ENCODE peak calls at places on chromosomes 7 and 10, in eight cellular contexts. N is heart left ventricle, G is neuronal stem cell, B is Peyer's patch, H is uterus, V is heart right ventricle, R is adrenal gland, O is aorta. P is an unnamed sample.

GRCh38 chr7:47539398-47540052 is 42.4 kb downstream of the TNS3 start:
- DNase-seq in N (no peak), G (no peak), B (peak; percentile 36), H (no peak), V (no peak), R (peak; percentile 84), O (peak; percentile 49), P (no peak)

GRCh38 chr7:1940402-1940786 is 270.3 kb downstream of the ELFN1 start:
- DNase-seq in N (peak; percentile 56), G (no peak), B (peak; percentile 61), H (no peak), V (peak; percentile 51), R (peak; percentile 61), O (peak; percentile 79), P (peak; percentile 73)

GRCh38 chr7:157890921-157891401 is 554.2 kb downstream of the DNAJB6 start:
- DNase-seq in N (no peak), G (no peak), B (no peak), H (no peak), V (no peak), R (no peak), O (peak; percentile 53), P (no peak)

GRCh38 chr10:127081946-127082345 is 114.4 kb downstream of the INSYN2A start:
- DNase-seq in N (no peak), G (no peak), B (no peak), H (no peak), V (no peak), R (peak; percentile 4), O (no peak), P (no peak)

GRCh38 chr10:114767589-114768393 is 53.8 kb upstream of the FHIP2A start:
- DNase-seq in N (peak; percentile 54), G (no peak), B (peak; percentile 80), H (peak; percentile 43), V (no peak), R (peak; percentile 20), O (no peak), P (no peak)

GRCh38 chr7:152553671-152554317 is 118.0 kb upstream of the KMT2C start:
- DNase-seq in N (no peak), G (no peak), B (no peak), H (no peak), V (no peak), R (no peak), O (peak; percentile 23), P (no peak)

GRCh38 chr7:106536079-106536478 is 124.9 kb downstream of the CCDC71L start:
- DNase-seq in N (no peak), G (no peak), B (no peak), H (no peak), V (no peak), R (no peak), O (no peak), P (no peak)

GRCh38 chr7:2279873-2280272 is 34.4 kb downstream of the SNX8 start:
- DNase-seq in N (no peak), G (no peak), B (no peak), H (no peak), V (no peak), R (no peak), O (no peak), P (no peak)

GRCh38 chr7:5334671-5335070 is 51.9 kb downstream of the SLC29A4 start:
- DNase-seq in N (no peak), G (no peak), B (no peak), H (no peak), V (no peak), R (no peak), O (no peak), P (no peak)
- H3K36me3 ChIP-seq in N (peaks cover 95% of the 10 kb centered on the region), G (peaks cover 95% of the 10 kb centered on the region), B (no peaks in the 10 kb centered on the region), H (no peaks in the 10 kb centered on the region), V (peaks cover 66% of the 10 kb centered on the region), R (peaks cover 50% of the 10 kb centered on the region), O (peaks cover 7% of the 10 kb centered on the region), P (peaks cover 61% of the 10 kb centered on the region)

DNA sequence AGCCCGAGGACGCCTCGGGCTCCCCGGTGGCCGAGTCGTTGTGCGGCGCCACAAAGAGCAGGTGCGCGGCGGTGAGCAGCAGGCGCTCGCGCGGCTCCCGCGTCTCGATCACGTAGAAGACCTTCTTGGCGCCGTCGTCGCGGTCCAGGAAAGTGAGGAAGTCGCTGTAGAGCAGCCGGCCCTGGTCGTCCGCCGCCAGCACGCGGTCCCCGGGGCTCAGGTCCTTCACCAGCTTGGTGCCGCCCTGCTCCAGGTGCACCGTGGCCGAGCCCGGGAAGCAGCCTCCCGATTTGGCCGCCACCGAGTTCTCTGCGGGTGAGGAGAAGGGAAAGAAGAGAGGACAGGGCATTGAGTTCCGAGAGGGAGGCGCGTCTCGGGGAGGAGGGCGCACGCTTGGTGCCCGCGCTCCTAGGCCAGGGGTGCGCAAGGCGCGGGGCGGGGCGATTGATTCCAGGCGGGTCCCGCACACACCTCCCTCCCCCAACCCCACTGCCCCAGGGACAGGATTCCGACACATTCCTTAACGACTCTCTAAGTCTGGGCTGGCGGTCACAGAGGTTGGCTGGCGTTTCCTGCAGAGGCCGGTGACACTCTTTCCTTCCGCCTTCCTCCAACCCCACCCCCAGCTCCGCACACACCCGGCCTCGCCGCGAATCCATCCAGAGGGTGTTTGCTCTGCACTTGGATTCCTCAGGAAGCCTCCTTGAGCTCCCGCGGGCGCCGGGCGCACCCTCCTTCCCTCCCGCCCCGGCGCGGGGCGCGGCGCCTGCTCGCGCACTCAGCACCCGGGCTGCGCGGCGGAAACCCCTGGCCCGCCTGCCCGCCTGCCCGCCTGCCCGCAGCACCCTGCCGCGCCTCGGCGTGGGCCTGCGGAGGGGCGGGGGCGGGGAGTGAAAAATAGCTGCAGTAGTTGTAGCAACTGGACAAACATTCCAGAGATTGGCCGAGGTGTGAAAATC is 8.6 kb downstream of the SHH start:
- DNase-seq in N (no peak), G (no peak), B (peak; percentile 74), H (no peak), V (no peak), R (no peak), O (peak; percentile 77), P (no peak)
- H3K36me3 ChIP-seq in N (no peaks in the 10 kb centered on the region), G (no peaks in the 10 kb centered on the region), B (no peaks in the 10 kb centered on the region), H (no peaks in the 10 kb centered on the region), V (no peaks in the 10 kb centered on the region), R (no peaks in the 10 kb centered on the region), O (no peaks in the 10 kb centered on the region), P (no peaks in the 10 kb centered on the region)

DNA sequence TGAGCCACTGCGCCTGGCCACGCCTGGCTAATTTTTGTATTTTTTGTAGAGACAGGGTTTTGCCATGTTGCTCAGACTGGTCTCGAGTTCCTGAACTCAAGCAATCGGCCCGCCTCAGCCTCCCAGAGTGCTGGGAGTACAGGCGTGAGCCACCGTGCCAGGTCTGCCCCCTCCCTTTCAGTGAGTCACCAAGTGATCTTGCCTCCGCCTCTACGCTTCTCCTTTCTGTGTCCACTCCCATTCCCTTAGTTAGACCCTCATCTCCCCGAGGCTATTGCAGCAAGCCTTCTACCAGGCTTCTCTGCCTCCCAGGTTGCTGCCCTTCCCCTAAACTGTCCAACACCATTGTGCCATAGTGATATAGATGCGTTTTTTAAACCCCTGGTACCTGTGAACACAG is 32.9 kb downstream of the CDC123 start:
- DNase-seq in N (no peak), G (no peak), B (no peak), H (no peak), V (no peak), R (no peak), O (no peak), P (no peak)
- H3K36me3 ChIP-seq in N (peaks cover 73% of the 10 kb centered on the region), G (peaks cover 81% of the 10 kb centered on the region), B (no peaks in the 10 kb centered on the region), H (no peaks in the 10 kb centered on the region), V (peaks cover 23% of the 10 kb centered on the region), R (peaks cover 30% of the 10 kb centered on the region), O (peaks cover 2% of the 10 kb centered on the region), P (peaks cover 29% of the 10 kb centered on the region)

GRCh38 chr10:29472268-29473086 is 162.3 kb downstream of the SVIL start:
- DNase-seq in N (no peak), G (no peak), B (no peak), H (no peak), V (no peak), R (peak; percentile 33), O (no peak), P (no peak)

GRCh38 chr10:29470355-29470705 is 164.4 kb downstream of the SVIL start:
- DNase-seq in N (peak; percentile 33), G (peak; percentile 30), B (no peak), H (no peak), V (no peak), R (no peak), O (no peak), P (no peak)

GRCh38 chr10:29469481-29470354 is 165.1 kb downstream of the SVIL start:
- DNase-seq in N (no peak), G (no peak), B (no peak), H (no peak), V (no peak), R (no peak), O (no peak), P (no peak)

GRCh38 chr10:29471483-29471859 is 163.3 kb downstream of the SVIL start:
- DNase-seq in N (no peak), G (no peak), B (no peak), H (no peak), V (no peak), R (no peak), O (no peak), P (no peak)

DNA sequence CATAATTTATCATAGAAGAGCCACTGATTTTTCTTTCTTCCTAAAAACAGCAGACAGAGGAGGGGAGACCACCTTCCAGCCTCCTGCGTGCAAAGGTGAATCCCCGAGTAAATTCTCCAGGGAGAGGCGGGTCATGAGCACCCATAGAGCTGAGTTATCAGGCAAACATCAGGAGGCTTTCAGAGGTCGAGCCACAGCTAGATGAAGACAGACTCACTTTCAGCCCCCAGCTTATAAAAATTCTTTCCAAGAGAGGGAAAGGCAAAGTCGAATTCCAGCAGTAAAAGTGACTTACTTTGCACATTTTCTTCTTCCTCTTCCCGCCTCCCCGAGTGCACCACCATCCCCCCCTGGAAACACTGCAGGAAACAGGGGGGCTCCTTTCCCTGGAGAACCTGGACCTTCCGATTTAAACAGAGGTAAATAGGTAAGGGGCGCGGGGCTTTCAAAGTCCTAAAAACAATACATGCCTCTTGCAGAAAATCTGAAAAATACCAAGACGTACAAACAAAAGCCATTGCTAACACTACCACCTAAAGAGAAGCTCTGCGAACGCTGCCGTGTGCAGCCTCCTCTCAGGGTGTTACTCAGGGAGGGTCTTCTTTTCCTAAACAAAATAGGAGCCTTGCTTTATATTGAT is 163.8 kb downstream of the SVIL start:
- DNase-seq in N (no peak), G (no peak), B (no peak), H (peak; percentile 12), V (no peak), R (no peak), O (no peak), P (no peak)
- H3K36me3 ChIP-seq in N (peaks cover 98% of the 10 kb centered on the region), G (peaks cover 59% of the 10 kb centered on the region), B (no peaks in the 10 kb centered on the region), H (no peaks in the 10 kb centered on the region), V (peaks cover 56% of the 10 kb centered on the region), R (peaks cover 40% of the 10 kb centered on the region), O (peaks cover 11% of the 10 kb centered on the region), P (peaks cover 95% of the 10 kb centered on the region)

DNA sequence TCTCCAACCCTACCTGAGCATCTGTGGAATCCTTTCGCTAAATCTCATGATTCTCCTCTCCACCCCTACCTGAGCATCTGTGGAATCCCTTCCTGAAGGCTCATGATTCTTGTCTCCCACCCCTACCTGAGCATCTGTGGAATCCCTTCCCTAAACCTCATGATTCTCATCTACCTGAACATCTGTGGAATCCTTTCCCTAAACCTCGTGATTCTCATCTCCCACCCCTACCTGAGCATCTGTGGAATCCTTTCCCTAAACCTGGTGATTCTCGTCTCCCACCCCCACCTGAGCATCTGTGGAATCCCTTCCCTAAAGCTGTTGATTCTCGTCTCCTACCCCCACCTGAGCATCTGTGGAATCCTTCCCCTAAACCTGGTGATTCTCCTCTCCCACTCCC is 342.0 kb downstream of the SDK1 start:
- DNase-seq in N (no peak), G (no peak), B (no peak), H (no peak), V (no peak), R (no peak), O (no peak), P (no peak)
- H3K36me3 ChIP-seq in N (no peaks in the 10 kb centered on the region), G (peaks cover 15% of the 10 kb centered on the region), B (no peaks in the 10 kb centered on the region), H (no peaks in the 10 kb centered on the region), V (no peaks in the 10 kb centered on the region), R (no peaks in the 10 kb centered on the region), O (peaks cover 2% of the 10 kb centered on the region), P (no peaks in the 10 kb centered on the region)

GRCh38 chr10:35824704-35825103 is 182.6 kb upstream of the FZD8 start:
- DNase-seq in N (no peak), G (no peak), B (no peak), H (no peak), V (no peak), R (no peak), O (no peak), P (no peak)
- H3K36me3 ChIP-seq in N (no peaks in the 10 kb centered on the region), G (no peaks in the 10 kb centered on the region), B (no peaks in the 10 kb centered on the region), H (no peaks in the 10 kb centered on the region), V (no peaks in the 10 kb centered on the region), R (no peaks in the 10 kb centered on the region), O (no peaks in the 10 kb centered on the region), P (no peaks in the 10 kb centered on the region)

P was measured in right atrium auricular region.